ENCODE peak calls at places on chromosomes 13 and 19, in six cellular contexts. One of them, this sample, is unnamed.

GRCh38 chr13:99062593-99062992 is 84.7 kb upstream of the DOCK9 start:
- DNase-seq in RPMI8226: no peak
- DNase-seq in fibroblast of mammary gland: no peak
- DNase-seq in MM.1S: no peak
- DNase-seq in coronary artery: no peak
- DNase-seq in T-helper 22 cell: no peak
- DNase-seq in this sample: no peak

GRCh38 chr13:112647256-112647655 is 42.6 kb upstream of the ATP11A start:
- DNase-seq in RPMI8226: no peak
- DNase-seq in fibroblast of mammary gland: no peak
- DNase-seq in MM.1S: no peak
- DNase-seq in coronary artery: no peak
- DNase-seq in T-helper 22 cell: no peak
- DNase-seq in this sample: no peak

GRCh38 chr19:12788682-12789097 is 2.6 kb upstream of the JUNB start:
- DNase-seq in RPMI8226: peak
- DNase-seq in fibroblast of mammary gland: peak
- DNase-seq in MM.1S: peak
- DNase-seq in coronary artery: peak
- DNase-seq in T-helper 22 cell: peak
- DNase-seq in this sample: no peak

GRCh38 chr13:23433171-23434153 is at the start of gene SACS:
- DNase-seq in RPMI8226: peak
- DNase-seq in fibroblast of mammary gland: peak
- DNase-seq in MM.1S: no peak
- DNase-seq in coronary artery: no peak
- DNase-seq in T-helper 22 cell: no peak
- DNase-seq in this sample: peak

GRCh38 chr13:21310220-21310619 is 133.8 kb downstream of the MRPL57 start:
- DNase-seq in RPMI8226: no peak
- DNase-seq in fibroblast of mammary gland: no peak
- DNase-seq in MM.1S: no peak
- DNase-seq in coronary artery: no peak
- DNase-seq in T-helper 22 cell: no peak
- DNase-seq in this sample: no peak

GRCh38 chr19:289651-290538 is 1.3 kb downstream of the PLPP2 start:
- DNase-seq in RPMI8226: peak
- DNase-seq in fibroblast of mammary gland: peak
- DNase-seq in MM.1S: peak
- DNase-seq in coronary artery: no peak
- DNase-seq in T-helper 22 cell: peak
- DNase-seq in this sample: no peak

GRCh38 chr13:91127995-91128394 is 219.5 kb upstream of the MIR17HG start:
- DNase-seq in RPMI8226: no peak
- DNase-seq in fibroblast of mammary gland: no peak
- DNase-seq in MM.1S: no peak
- DNase-seq in coronary artery: no peak
- DNase-seq in T-helper 22 cell: no peak
- DNase-seq in this sample: no peak

GRCh38 chr13:53023246-53023645 is 5.4 kb upstream of the OLFM4 start:
- DNase-seq in RPMI8226: no peak
- DNase-seq in fibroblast of mammary gland: no peak
- DNase-seq in MM.1S: no peak
- DNase-seq in coronary artery: no peak
- DNase-seq in T-helper 22 cell: no peak
- DNase-seq in this sample: no peak

GRCh38 chr19:19548915-19549537 is 11.0 kb downstream of the CILP2 start:
- DNase-seq in RPMI8226: no peak
- DNase-seq in fibroblast of mammary gland: peak
- DNase-seq in MM.1S: no peak
- DNase-seq in coronary artery: no peak
- DNase-seq in T-helper 22 cell: no peak
- DNase-seq in this sample: no peak

GRCh38 chr19:31639306-31639705 is 290.1 kb upstream of the TSHZ3 start:
- DNase-seq in RPMI8226: no peak
- DNase-seq in fibroblast of mammary gland: peak
- DNase-seq in MM.1S: no peak
- DNase-seq in coronary artery: no peak
- DNase-seq in T-helper 22 cell: no peak
- DNase-seq in this sample: no peak

GRCh38 chr13:112874751-112875300 is 94.2 kb upstream of the MCF2L start:
- DNase-seq in RPMI8226: no peak
- DNase-seq in fibroblast of mammary gland: no peak
- DNase-seq in MM.1S: no peak
- DNase-seq in coronary artery: no peak
- DNase-seq in T-helper 22 cell: no peak
- DNase-seq in this sample: no peak

GRCh38 chr13:66888698-66889097 is 341.4 kb downstream of the PCDH9 start:
- DNase-seq in RPMI8226: no peak
- DNase-seq in fibroblast of mammary gland: peak
- DNase-seq in MM.1S: no peak
- DNase-seq in coronary artery: no peak
- DNase-seq in T-helper 22 cell: no peak
- DNase-seq in this sample: no peak

GRCh38 chr13:23992722-23993438 is 95.6 kb upstream of the C1QTNF9B start:
- DNase-seq in RPMI8226: no peak
- DNase-seq in fibroblast of mammary gland: no peak
- DNase-seq in MM.1S: no peak
- DNase-seq in coronary artery: no peak
- DNase-seq in T-helper 22 cell: no peak
- DNase-seq in this sample: no peak

GRCh38 chr19:42345191-42345812 is 19.9 kb downstream of the MEGF8 start:
- DNase-seq in RPMI8226: no peak
- DNase-seq in fibroblast of mammary gland: peak
- DNase-seq in MM.1S: no peak
- DNase-seq in coronary artery: no peak
- DNase-seq in T-helper 22 cell: no peak
- DNase-seq in this sample: no peak

GRCh38 chr13:93496985-93497673 is 270.5 kb downstream of the GPC6 start:
- DNase-seq in RPMI8226: no peak
- DNase-seq in fibroblast of mammary gland: no peak
- DNase-seq in MM.1S: no peak
- DNase-seq in coronary artery: no peak
- DNase-seq in T-helper 22 cell: no peak
- DNase-seq in this sample: no peak

GRCh38 chr13:47672245-47672975 is 328.7 kb downstream of the SUCLA2 start:
- DNase-seq in RPMI8226: no peak
- DNase-seq in fibroblast of mammary gland: peak
- DNase-seq in MM.1S: no peak
- DNase-seq in coronary artery: no peak
- DNase-seq in T-helper 22 cell: no peak
- DNase-seq in this sample: no peak

GRCh38 chr13:114078501-114079451 is 53.6 kb downstream of the RASA3 start:
- DNase-seq in RPMI8226: no peak
- DNase-seq in fibroblast of mammary gland: peak
- DNase-seq in MM.1S: no peak
- DNase-seq in coronary artery: no peak
- DNase-seq in T-helper 22 cell: no peak
- DNase-seq in this sample: no peak

GRCh38 chr19:2668188-2668763 is 34.2 kb downstream of the GNG7 start:
- DNase-seq in RPMI8226: no peak
- DNase-seq in fibroblast of mammary gland: no peak
- DNase-seq in MM.1S: no peak
- DNase-seq in coronary artery: no peak
- DNase-seq in T-helper 22 cell: no peak
- DNase-seq in this sample: no peak

This sample was measured in osteocyte.